ENCODE peak calls at places on chromosomes 3 and 15, in seven cellular contexts. B, X, C, Z, A, D and Y are unnamed samples.

GRCh38 chr3:156812521-156813335 is 13.4 kb upstream of the LEKR1 start:
- DNase-seq in B (peak; percentile 60), X (peak; percentile 67), C (no peak), Z (peak; percentile 47), A (peak; percentile 95), D (no peak), Y (no peak)

GRCh38 chr3:16609927-16610580 is 4.8 kb upstream of the DAZL start:
- DNase-seq in B (peak; percentile 79), X (peak; percentile 62), C (no peak), Z (no peak), A (peak; percentile 67), D (no peak), Y (no peak)

GRCh38 chr3:69081583-69082262 is 1.6 kb upstream of the UBA3 start:
- DNase-seq in B (no peak), X (peak; percentile 32), C (no peak), Z (no peak), A (peak; percentile 76), D (no peak), Y (no peak)

GRCh38 chr3:125128861-125129501 is 73.2 kb upstream of the HEG1 start:
- DNase-seq in B (peak; percentile 96), X (peak; percentile 46), C (no peak), Z (no peak), A (no peak), D (no peak), Y (no peak)

GRCh38 chr15:80384442-80384841 is 19.7 kb upstream of the ARNT2 start:
- DNase-seq in B (no peak), X (no peak), C (no peak), Z (no peak), A (no peak), D (no peak), Y (no peak)

GRCh38 chr15:57556040-57556439 is 35.7 kb upstream of the MYZAP start:
- DNase-seq in B (no peak), X (no peak), C (no peak), Z (no peak), A (no peak), D (no peak), Y (no peak)

GRCh38 chr15:64813075-64813474 is 12.4 kb downstream of the PIF1 start:
- DNase-seq in B (peak; percentile 40), X (peak; percentile 11), C (no peak), Z (no peak), A (peak; percentile 10), D (no peak), Y (no peak)

GRCh38 chr15:65862682-65863081 is 6.6 kb upstream of the RAB11A start:
- DNase-seq in B (peak; percentile 86), X (peak; percentile 64), C (peak; percentile 77), Z (peak; percentile 35), A (peak; percentile 64), D (peak; percentile 79), Y (peak; percentile 54)

GRCh38 chr3:174620138-174620537 is 239.0 kb upstream of the NAALADL2 start:
- DNase-seq in B (peak; percentile 54), X (peak; percentile 61), C (no peak), Z (no peak), A (peak; percentile 44), D (no peak), Y (no peak)

DNA sequence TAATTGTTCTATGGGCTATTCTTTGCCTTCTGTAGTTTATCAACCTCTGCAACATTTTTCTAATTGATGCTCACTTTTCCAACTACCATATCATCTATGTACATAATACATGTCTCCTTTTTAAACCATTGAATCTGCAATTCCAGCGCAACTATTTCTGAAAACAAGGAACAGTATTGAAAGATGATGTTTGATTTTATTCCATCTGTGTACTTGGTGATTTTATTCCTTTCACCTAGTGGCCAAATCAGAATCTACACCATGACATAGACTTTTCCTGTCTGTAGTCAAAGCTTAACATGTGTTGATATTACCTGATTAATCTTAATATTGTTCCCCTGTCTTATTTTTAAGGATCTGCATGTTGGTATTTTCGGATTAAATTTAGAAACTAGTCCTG is 13.0 kb downstream of the NKTR start:
- DNase-seq in B (peak; percentile 29), X (peak; percentile 53), C (no peak), Z (no peak), A (peak; percentile 39), D (no peak), Y (no peak)
- TF ChIP-seq CTCF in B (peak; percentile 47), X (peak; percentile 71), C (peak; percentile 15), Z (peak; percentile 53), A (peak; percentile 41), D (peak; percentile 51), Y (no peak)

DNA sequence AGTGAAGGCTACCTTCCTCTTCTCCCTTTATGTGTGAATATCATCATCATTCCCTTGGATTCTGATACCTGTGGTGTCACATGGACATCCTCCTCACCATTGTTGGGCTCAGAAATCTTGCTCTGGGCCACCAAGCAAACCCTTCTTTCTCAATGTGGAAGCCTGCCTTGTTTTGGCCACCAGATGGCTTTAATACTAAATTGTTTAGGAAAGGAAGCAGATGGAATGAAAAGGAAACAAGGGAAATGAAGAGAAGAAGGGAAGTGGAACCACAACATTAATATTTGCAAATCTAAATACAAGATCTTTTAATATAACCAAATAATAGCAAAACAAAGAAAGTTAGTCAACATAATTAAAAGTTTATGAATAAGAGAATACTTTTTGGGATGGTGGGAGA is 14.0 kb downstream of the FAM227B start:
- DNase-seq in B (peak; percentile 43), X (peak; percentile 1), C (no peak), Z (no peak), A (no peak), D (no peak), Y (no peak)
- TF ChIP-seq CTCF in B (peak; percentile 49), X (peak; percentile 40), C (no peak), Z (no peak), A (peak; percentile 20), D (peak; percentile 14), Y (no peak)

GRCh38 chr3:155088705-155089380 is 8.7 kb downstream of the MME start:
- DNase-seq in B (no peak), X (peak; percentile 11), C (no peak), Z (no peak), A (no peak), D (no peak), Y (no peak)

GRCh38 chr3:155089495-155089894 is 9.4 kb downstream of the MME start:
- DNase-seq in B (no peak), X (no peak), C (no peak), Z (no peak), A (no peak), D (no peak), Y (no peak)

GRCh38 chr3:155096303-155097008 is 16.3 kb downstream of the MME start:
- DNase-seq in B (no peak), X (no peak), C (no peak), Z (no peak), A (no peak), D (no peak), Y (no peak)

GRCh38 chr3:155097009-155097349 is 16.9 kb downstream of the MME start:
- DNase-seq in B (no peak), X (no peak), C (no peak), Z (no peak), A (no peak), D (no peak), Y (no peak)

GRCh38 chr3:155093261-155093660 is 13.1 kb downstream of the MME start:
- DNase-seq in B (no peak), X (no peak), C (no peak), Z (no peak), A (no peak), D (no peak), Y (no peak)
- TF ChIP-seq CTCF in B (no peak), X (no peak), C (no peak), Z (no peak), A (no peak), D (no peak), Y (no peak)

GRCh38 chr3:134236505-134236904 is 14.2 kb downstream of the RYK start:
- DNase-seq in B (no peak), X (no peak), C (no peak), Z (no peak), A (no peak), D (no peak), Y (no peak)

GRCh38 chr3:134235677-134236076 is 15.0 kb downstream of the RYK start:
- DNase-seq in B (no peak), X (no peak), C (no peak), Z (no peak), A (peak; percentile 16), D (no peak), Y (no peak)

GRCh38 chr3:134232976-134233375 is 17.7 kb downstream of the RYK start:
- DNase-seq in B (no peak), X (no peak), C (no peak), Z (no peak), A (no peak), D (no peak), Y (no peak)

GRCh38 chr3:134239538-134239937 is 11.1 kb downstream of the RYK start:
- DNase-seq in B (peak; percentile 79), X (peak; percentile 3), C (no peak), Z (no peak), A (peak; percentile 31), D (no peak), Y (peak; percentile 21)

GRCh38 chr3:134237454-134238145 is 13.1 kb downstream of the RYK start:
- DNase-seq in B (peak; percentile 82), X (no peak), C (no peak), Z (no peak), A (no peak), D (no peak), Y (no peak)
- TF ChIP-seq CTCF in B (no peak), X (no peak), C (no peak), Z (no peak), A (no peak), D (no peak), Y (no peak)